ENCODE peak calls at places on chromosomes 12 and 14, in seven cellular contexts. Q, T, Y, V, N, K and W are unnamed samples. For H3K36me3 and H3K27me3, the result is how much of the 10 kb centered on the place peaks cover.

GRCh38 chr14:37598085-37598972 is 2.9 kb downstream of the TTC6 start:
- DNase-seq in Q (no peak), T (no peak), Y (no peak), V (peak), N (no peak), K (no peak), W (peak)

GRCh38 chr12:63400746-63401145 is 249.7 kb upstream of the AVPR1A start:
- DNase-seq in Q (no peak), T (peak), Y (no peak), V (no peak), N (no peak), K (peak), W (no peak)

GRCh38 chr12:90922068-90922743 is 32.8 kb downstream of the CCER1 start:
- DNase-seq in Q (no peak), T (no peak), Y (no peak), V (no peak), N (no peak), K (peak), W (no peak)

GRCh38 chr12:109462868-109463692 is 14.0 kb downstream of the KCTD10 start:
- DNase-seq in Q (peak), T (peak), Y (no peak), V (no peak), N (no peak), K (peak), W (peak)

GRCh38 chr14:21091784-21092146 is 6.7 kb downstream of the ZNF219 start:
- DNase-seq in Q (no peak), T (no peak), Y (no peak), V (no peak), N (no peak), K (no peak), W (no peak)

GRCh38 chr12:76542908-76543307 is 16.7 kb downstream of the OSBPL8 start:
- DNase-seq in Q (no peak), T (no peak), Y (no peak), V (no peak), N (no peak), K (no peak), W (no peak)

GRCh38 chr14:99329711-99330315 is 57.8 kb upstream of the BCL11B start:
- DNase-seq in Q (no peak), T (no peak), Y (no peak), V (no peak), N (no peak), K (no peak), W (peak)

GRCh38 chr14:50666772-50667490 is 1.2 kb downstream of the SAV1 start:
- DNase-seq in Q (peak), T (peak), Y (peak), V (peak), N (no peak), K (peak), W (peak)

GRCh38 chr14:94768521-94769412 is 1.1 kb downstream of the GSC start:
- DNase-seq in Q (no peak), T (no peak), Y (no peak), V (peak), N (no peak), K (no peak), W (peak)

GRCh38 chr12:65495233-65495632 is 216.8 kb downstream of the MSRB3 start:
- DNase-seq in Q (no peak), T (peak), Y (no peak), V (no peak), N (no peak), K (no peak), W (no peak)

GRCh38 chr12:124453419-124454351 is 113.7 kb downstream of the NCOR2 start:
- DNase-seq in Q (peak), T (peak), Y (peak), V (no peak), N (peak), K (peak), W (peak)

GRCh38 chr14:73774671-73775070 is 60.5 kb upstream of the PNMA1 start:
- DNase-seq in Q (no peak), T (no peak), Y (no peak), V (no peak), N (no peak), K (no peak), W (no peak)

GRCh38 chr14:98594156-98594555 is 677.8 kb downstream of the BCL11B start:
- DNase-seq in Q (no peak), T (no peak), Y (no peak), V (no peak), N (no peak), K (no peak), W (no peak)

GRCh38 chr12:126454581-126454980 is 1389.3 kb downstream of the AACS start:
- DNase-seq in Q (no peak), T (no peak), Y (no peak), V (no peak), N (no peak), K (no peak), W (no peak)

GRCh38 chr12:17992002-17992656 is 97.9 kb downstream of the RERGL start:
- DNase-seq in Q (no peak), T (peak), Y (peak), V (peak), N (no peak), K (peak), W (peak)

GRCh38 chr12:47576256-47576655 is 129.6 kb downstream of the RPAP3 start:
- DNase-seq in Q (no peak), T (no peak), Y (no peak), V (peak), N (no peak), K (no peak), W (peak)

GRCh38 chr12:41856228-41856627 is 288.4 kb downstream of the GXYLT1 start:
- DNase-seq in Q (no peak), T (no peak), Y (no peak), V (peak), N (no peak), K (no peak), W (no peak)

GRCh38 chr12:3250034-3250433 is 172.9 kb downstream of the TSPAN9 start:
- DNase-seq in Q (no peak), T (no peak), Y (no peak), V (no peak), N (no peak), K (no peak), W (no peak)

GRCh38 chr14:47366006-47366405 is 309.4 kb downstream of the MDGA2 start:
- DNase-seq in Q (no peak), T (no peak), Y (no peak), V (no peak), N (no peak), K (no peak), W (peak)

GRCh38 chr12:30827406-30828055 is 72.8 kb upstream of the CAPRIN2 start:
- DNase-seq in Q (peak), T (no peak), Y (no peak), V (no peak), N (no peak), K (no peak), W (peak)

GRCh38 chr12:38892090-38892786 is 13.2 kb downstream of the CPNE8 start:
- DNase-seq in Q (no peak), T (no peak), Y (no peak), V (no peak), N (no peak), K (no peak), W (no peak)

GRCh38 chr12:100758083-100758482 is 36.5 kb upstream of the ANO4 start:
- DNase-seq in Q (no peak), T (no peak), Y (no peak), V (peak), N (no peak), K (no peak), W (no peak)

GRCh38 chr14:23160924-23161522 is 22.4 kb downstream of the SLC7A8 start:
- DNase-seq in Q (peak), T (peak), Y (no peak), V (no peak), N (peak), K (no peak), W (peak)

GRCh38 chr12:31868980-31869379 is 90.2 kb upstream of the RESF1 start:
- DNase-seq in Q (no peak), T (no peak), Y (no peak), V (no peak), N (no peak), K (peak), W (no peak)

GRCh38 chr14:99190696-99191662 is 81.0 kb downstream of the BCL11B start:
- DNase-seq in Q (no peak), T (no peak), Y (no peak), V (no peak), N (no peak), K (no peak), W (no peak)

GRCh38 chr14:89276424-89276975 is 140.5 kb downstream of the FOXN3 start:
- DNase-seq in Q (no peak), T (peak), Y (no peak), V (no peak), N (no peak), K (no peak), W (no peak)

GRCh38 chr14:79318371-79318770 is 892.9 kb downstream of the DIO2 start:
- DNase-seq in Q (no peak), T (no peak), Y (no peak), V (no peak), N (no peak), K (no peak), W (no peak)

GRCh38 chr12:45660330-45660729 is 69.2 kb upstream of the ARID2 start:
- DNase-seq in Q (no peak), T (peak), Y (no peak), V (no peak), N (no peak), K (peak), W (no peak)

GRCh38 chr12:52436000-52436827 is 2.0 kb upstream of the KRT75 start:
- DNase-seq in Q (peak), T (no peak), Y (no peak), V (no peak), N (no peak), K (no peak), W (no peak)

GRCh38 chr12:131131808-131132117 is 178.1 kb downstream of the ADGRD1 start:
- DNase-seq in Q (peak), T (no peak), Y (no peak), V (no peak), N (no peak), K (no peak), W (peak)

GRCh38 chr12:100058482-100059029 is 73.8 kb upstream of the ANKS1B start:
- DNase-seq in Q (no peak), T (peak), Y (no peak), V (no peak), N (no peak), K (peak), W (no peak)

GRCh38 chr12:110102255-110102654 is 21.9 kb upstream of the IFT81 start:
- DNase-seq in Q (no peak), T (peak), Y (peak), V (peak), N (no peak), K (peak), W (peak)

GRCh38 chr12:106973545-106973944 is 13.4 kb downstream of the MTERF2 start:
- DNase-seq in Q (no peak), T (no peak), Y (no peak), V (no peak), N (no peak), K (no peak), W (no peak)

GRCh38 chr14:94575730-94576585 is 5.3 kb upstream of the SERPINA5 start:
- DNase-seq in Q (no peak), T (peak), Y (no peak), V (no peak), N (no peak), K (no peak), W (no peak)

GRCh38 chr12:8011331-8011730 is 21.2 kb upstream of the FOXJ2 start:
- DNase-seq in Q (no peak), T (peak), Y (no peak), V (no peak), N (no peak), K (peak), W (no peak)

GRCh38 chr14:74879427-74880180 is 2.1 kb upstream of the DLST start:
- DNase-seq in Q (no peak), T (no peak), Y (no peak), V (peak), N (no peak), K (no peak), W (no peak)
- H3K4me3 ChIP-seq in Q (no peak), T (no peak), Y (no peak), V (no peak), N (no peak), K (no peak), W (no peak)

DNA sequence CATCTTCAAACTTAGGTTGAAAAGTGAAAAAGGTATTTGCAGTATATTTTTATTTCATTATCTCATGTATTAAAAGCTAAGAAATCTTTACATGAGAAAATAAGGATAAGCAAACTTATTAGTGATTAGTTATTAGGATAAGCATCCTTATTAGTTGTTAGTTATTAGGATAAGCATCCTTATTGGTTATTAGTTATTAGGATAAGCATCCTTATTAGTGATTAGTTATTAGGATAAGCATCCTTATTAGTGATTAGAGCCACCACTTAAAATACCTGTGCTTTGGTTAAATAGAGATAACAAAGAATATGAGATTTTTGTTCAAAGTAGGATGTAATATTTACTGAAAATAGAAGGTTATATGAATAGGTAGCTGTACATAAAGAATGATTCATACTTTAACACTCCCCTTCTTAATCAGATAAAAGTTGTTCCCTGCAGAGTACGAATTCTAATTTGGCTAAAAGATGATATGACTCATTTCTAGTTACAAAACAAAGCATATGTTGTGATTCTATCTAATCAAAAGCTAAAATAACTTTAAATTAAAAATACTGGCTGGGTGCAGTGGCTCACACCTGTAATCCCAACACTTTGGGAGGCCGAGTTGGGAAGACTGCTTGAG is 56.4 kb downstream of the KDM5A start:
- DNase-seq in Q (no peak), T (no peak), Y (no peak), V (no peak), N (no peak), K (peak), W (no peak)
- H3K36me3 ChIP-seq in Q (half or more), T (under half), Y (under half), V (half or more), N (half or more), K (under half), W (under half)

GRCh38 chr12:57213068-57213715 is 3.4 kb upstream of the NXPH4 start:
- DNase-seq in Q (peak), T (peak), Y (peak), V (peak), N (no peak), K (peak), W (peak)

GRCh38 chr12:57215668-57216013 is 953 bp upstream of the NXPH4 start:
- DNase-seq in Q (no peak), T (no peak), Y (no peak), V (peak), N (no peak), K (no peak), W (no peak)

GRCh38 chr12:57213763-57214397 is 2.7 kb upstream of the NXPH4 start:
- DNase-seq in Q (no peak), T (no peak), Y (no peak), V (no peak), N (no peak), K (no peak), W (no peak)

GRCh38 chr12:57215065-57215464 is 1.5 kb upstream of the NXPH4 start:
- DNase-seq in Q (no peak), T (no peak), Y (no peak), V (no peak), N (no peak), K (no peak), W (no peak)

GRCh38 chr12:57214398-57214781 is 2.2 kb upstream of the NXPH4 start:
- DNase-seq in Q (no peak), T (peak), Y (peak), V (peak), N (no peak), K (peak), W (peak)
- H3K27me3 ChIP-seq in Q (under half), T (under half), Y (half or more), V (under half), N (half or more), K (under half), W (half or more)

DNA sequence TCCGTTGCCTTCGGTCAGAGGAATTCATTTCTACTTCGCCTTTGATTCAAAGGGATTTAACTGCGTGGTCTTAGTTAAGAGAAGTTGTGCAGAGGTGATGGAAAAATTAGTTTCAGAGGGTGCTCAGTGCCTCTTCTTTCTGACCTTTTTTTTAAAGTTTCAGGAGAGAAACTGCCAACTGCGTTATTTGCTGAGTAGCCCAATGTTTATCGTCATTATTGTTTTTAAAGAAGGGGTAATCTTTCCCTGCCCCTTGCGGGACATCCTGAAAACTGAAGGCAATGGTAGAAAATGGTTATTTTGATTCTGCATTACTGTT is 11.0 kb downstream of the OTX2 start:
- DNase-seq in Q (no peak), T (no peak), Y (no peak), V (no peak), N (no peak), K (no peak), W (no peak)
- H3K4me3 ChIP-seq in Q (no peak), T (no peak), Y (no peak), V (peak), N (no peak), K (no peak), W (peak)

DNA sequence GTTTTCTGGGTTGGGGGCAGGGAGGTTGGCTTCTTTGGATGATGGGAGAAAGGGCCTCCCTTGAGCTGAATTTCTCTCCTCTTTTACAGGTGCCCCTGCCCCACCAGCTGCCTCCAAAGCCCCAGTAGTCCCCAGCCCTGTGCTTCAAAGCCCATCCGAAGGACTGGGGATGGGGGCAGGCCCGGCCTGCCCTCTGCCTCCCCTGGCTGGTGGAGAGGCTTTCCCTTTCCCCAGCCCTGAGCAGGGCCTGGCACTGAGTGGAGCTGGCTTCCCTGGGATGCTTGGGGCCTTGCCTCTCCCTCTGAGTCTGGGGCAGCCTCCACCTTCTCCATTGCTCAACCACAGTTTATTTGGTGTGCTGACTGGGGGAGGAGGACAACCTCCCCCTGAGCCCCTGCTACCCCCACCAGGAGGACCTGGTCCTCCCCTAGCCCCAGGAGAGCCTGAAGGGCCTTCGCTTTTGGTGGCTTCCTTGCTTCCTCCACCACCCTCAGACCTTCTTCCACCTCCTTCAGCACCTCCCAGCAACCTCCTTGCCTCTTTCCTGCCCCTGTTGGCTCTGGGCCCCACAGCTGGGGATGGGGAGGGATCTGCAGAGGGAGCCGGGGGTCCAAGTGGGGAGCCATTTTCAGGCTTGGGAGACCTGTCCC is 4.0 kb downstream of the MBD6 start:
- DNase-seq in Q (no peak), T (no peak), Y (no peak), V (no peak), N (no peak), K (no peak), W (no peak)
- H3K36me3 ChIP-seq in Q (half or more), T (half or more), Y (under half), V (half or more), N (half or more), K (under half), W (under half)